ENCODE peak calls at places on chromosome 9, in six cellular contexts. V is stomach, X is A549, O is GM23248, I is psoas muscle, Z is heart left ventricle. P is an unnamed sample. For H3K4me1, the result is how much of the 10 kb centered on the place peaks cover.

GRCh38 chr9:137114220-137114612 is 317 bp downstream of the DPP7 start:
- DNase-seq in V (no peak), X (no peak), O (peak), I (no peak), Z (no peak), P (no peak)

GRCh38 chr9:12813960-12814876 is 39.4 kb downstream of the LURAP1L start:
- DNase-seq in V (peak), X (peak), O (peak), I (no peak), Z (peak), P (peak)

GRCh38 chr9:121735065-121735791 is 83.8 kb downstream of the DAB2IP start:
- DNase-seq in V (no peak), X (peak), O (peak), I (no peak), Z (no peak), P (no peak)

GRCh38 chr9:92650839-92651621 is 18.9 kb downstream of the IPPK start:
- DNase-seq in V (no peak), X (no peak), O (peak), I (peak), Z (peak), P (peak)

GRCh38 chr9:91814214-91814613 is 135.8 kb downstream of the ROR2 start:
- DNase-seq in V (no peak), X (no peak), O (no peak), I (peak), Z (no peak), P (no peak)

GRCh38 chr9:104635471-104635870 is 17.5 kb upstream of the OR13C9 start:
- DNase-seq in V (no peak), X (no peak), O (no peak), I (no peak), Z (no peak), P (no peak)

GRCh38 chr9:101566904-101567724 is 27.7 kb downstream of the PPP3R2 start:
- DNase-seq in V (no peak), X (peak), O (peak), I (no peak), Z (no peak), P (no peak)

GRCh38 chr9:107999890-108000289 is 510.3 kb upstream of the KLF4 start:
- DNase-seq in V (no peak), X (no peak), O (peak), I (no peak), Z (no peak), P (no peak)

GRCh38 chr9:111870774-111871542 is 25.7 kb upstream of the UGCG start:
- DNase-seq in V (no peak), X (no peak), O (no peak), I (no peak), Z (no peak), P (no peak)

GRCh38 chr9:74777136-74777879 is 110.4 kb downstream of the TRPM6 start:
- DNase-seq in V (peak), X (peak), O (peak), I (peak), Z (peak), P (peak)

GRCh38 chr9:121817476-121817875 is 166.0 kb downstream of the DAB2IP start:
- DNase-seq in V (no peak), X (no peak), O (no peak), I (no peak), Z (no peak), P (no peak)

GRCh38 chr9:105205787-105206511 is 38.5 kb upstream of the SLC44A1 start:
- DNase-seq in V (peak), X (no peak), O (peak), I (peak), Z (peak), P (no peak)

GRCh38 chr9:129406278-129407225 is 214.3 kb downstream of the C9orf50 start:
- DNase-seq in V (peak), X (peak), O (no peak), I (peak), Z (peak), P (peak)

DNA sequence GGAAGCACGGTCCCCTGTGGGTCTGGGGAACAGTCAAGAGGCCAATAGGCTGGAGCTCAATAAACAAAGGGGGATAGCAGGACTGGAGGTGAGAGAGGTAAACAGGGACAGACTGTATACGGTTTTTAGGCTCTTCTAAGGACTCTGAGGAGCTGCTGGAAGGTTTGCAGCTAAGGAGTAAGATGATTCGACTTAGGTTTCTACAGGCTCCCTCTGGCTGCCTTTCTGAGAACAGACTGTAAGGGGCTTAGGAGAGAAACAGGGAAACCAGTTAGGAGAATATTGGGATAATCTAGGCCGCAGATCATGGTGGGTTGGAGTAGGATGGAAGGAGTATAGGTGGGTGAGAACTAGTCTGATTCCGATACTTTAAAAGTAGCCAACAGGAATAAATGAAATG is 10.4 kb downstream of the CDK5RAP2 start:
- DNase-seq in V (no peak), X (no peak), O (peak), I (no peak), Z (no peak), P (no peak)
- H3K4me1 ChIP-seq in V (half or more), X (under half), O (under half), I (under half), Z (under half), P (under half)

DNA sequence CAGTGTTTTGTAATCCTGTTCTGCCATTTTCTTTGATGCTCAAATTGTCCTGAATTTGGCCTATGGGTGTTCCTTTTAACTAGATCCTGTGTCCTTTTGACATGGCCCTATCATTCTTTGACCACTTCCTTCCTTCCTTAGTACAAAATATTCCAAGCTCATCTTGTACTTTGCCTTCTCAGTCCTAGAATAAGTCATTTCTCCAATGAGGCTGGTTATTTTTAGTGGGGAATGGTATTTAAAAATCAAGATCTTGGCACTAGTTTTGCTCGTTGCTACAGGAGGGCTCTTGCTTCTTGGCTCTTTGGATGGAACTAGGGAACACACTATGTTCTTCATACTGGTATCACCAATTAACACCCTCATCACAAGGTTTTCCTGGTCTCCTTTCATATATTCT is 108.1 kb downstream of the UNC13B start:
- DNase-seq in V (no peak), X (no peak), O (no peak), I (no peak), Z (no peak), P (no peak)
- H3K27ac ChIP-seq in V (no peak), X (no peak), O (no peak), I (no peak), Z (peak), P (no peak)

GRCh38 chr9:18516514-18516913 is 42.6 kb downstream of the ADAMTSL1 start:
- DNase-seq in V (no peak), X (no peak), O (no peak), I (no peak), Z (no peak), P (no peak)
- H3K4me1 ChIP-seq in V (under half), X (under half), O (under half), I (under half), Z (under half), P (under half)

GRCh38 chr9:5839572-5839902 is 6.6 kb upstream of the ERMP1 start:
- DNase-seq in V (no peak), X (no peak), O (no peak), I (no peak), Z (no peak), P (no peak)

GRCh38 chr9:5843450-5844249 is 10.7 kb upstream of the ERMP1 start:
- DNase-seq in V (no peak), X (peak), O (no peak), I (no peak), Z (no peak), P (no peak)

GRCh38 chr9:5846080-5846479 is 13.2 kb upstream of the ERMP1 start:
- DNase-seq in V (no peak), X (no peak), O (no peak), I (no peak), Z (no peak), P (no peak)

GRCh38 chr9:5845147-5845531 is 12.2 kb upstream of the ERMP1 start:
- DNase-seq in V (no peak), X (no peak), O (no peak), I (no peak), Z (no peak), P (no peak)

DNA sequence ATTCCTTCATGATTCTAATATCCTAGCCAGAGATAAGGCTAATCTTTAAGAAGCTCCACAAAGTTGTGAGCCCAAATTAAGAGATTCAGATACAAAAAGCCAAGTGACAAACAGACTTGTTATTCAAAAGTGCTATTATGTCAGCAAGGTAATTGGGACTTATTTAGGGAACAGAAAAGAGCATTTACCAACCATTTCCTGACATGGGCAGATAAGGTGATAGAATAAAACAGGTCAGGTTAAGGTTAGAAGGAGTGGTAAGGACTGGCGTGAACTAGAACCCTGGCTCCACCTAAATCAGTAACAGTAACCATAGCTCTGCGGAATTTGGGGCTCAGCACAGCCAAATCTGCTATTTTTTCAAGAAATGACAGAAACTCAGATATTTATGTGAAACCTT is 10.0 kb upstream of the ERMP1 start:
- DNase-seq in V (no peak), X (no peak), O (no peak), I (no peak), Z (no peak), P (no peak)
- H3K27ac ChIP-seq in V (peak), X (peak), O (no peak), I (no peak), Z (no peak), P (no peak)

GRCh38 chr9:112872019-112872418 is 18.7 kb downstream of the SLC46A2 start:
- DNase-seq in V (no peak), X (no peak), O (no peak), I (no peak), Z (no peak), P (no peak)
- H3K4me1 ChIP-seq in V (under half), X (under half), O (under half), I (under half), Z (under half), P (under half)

GRCh38 chr9:89345476-89345875 is 27.2 kb downstream of the SECISBP2 start:
- DNase-seq in V (no peak), X (no peak), O (no peak), I (no peak), Z (no peak), P (no peak)
- H3K27ac ChIP-seq in V (no peak), X (no peak), O (no peak), I (no peak), Z (no peak), P (no peak)

DNA sequence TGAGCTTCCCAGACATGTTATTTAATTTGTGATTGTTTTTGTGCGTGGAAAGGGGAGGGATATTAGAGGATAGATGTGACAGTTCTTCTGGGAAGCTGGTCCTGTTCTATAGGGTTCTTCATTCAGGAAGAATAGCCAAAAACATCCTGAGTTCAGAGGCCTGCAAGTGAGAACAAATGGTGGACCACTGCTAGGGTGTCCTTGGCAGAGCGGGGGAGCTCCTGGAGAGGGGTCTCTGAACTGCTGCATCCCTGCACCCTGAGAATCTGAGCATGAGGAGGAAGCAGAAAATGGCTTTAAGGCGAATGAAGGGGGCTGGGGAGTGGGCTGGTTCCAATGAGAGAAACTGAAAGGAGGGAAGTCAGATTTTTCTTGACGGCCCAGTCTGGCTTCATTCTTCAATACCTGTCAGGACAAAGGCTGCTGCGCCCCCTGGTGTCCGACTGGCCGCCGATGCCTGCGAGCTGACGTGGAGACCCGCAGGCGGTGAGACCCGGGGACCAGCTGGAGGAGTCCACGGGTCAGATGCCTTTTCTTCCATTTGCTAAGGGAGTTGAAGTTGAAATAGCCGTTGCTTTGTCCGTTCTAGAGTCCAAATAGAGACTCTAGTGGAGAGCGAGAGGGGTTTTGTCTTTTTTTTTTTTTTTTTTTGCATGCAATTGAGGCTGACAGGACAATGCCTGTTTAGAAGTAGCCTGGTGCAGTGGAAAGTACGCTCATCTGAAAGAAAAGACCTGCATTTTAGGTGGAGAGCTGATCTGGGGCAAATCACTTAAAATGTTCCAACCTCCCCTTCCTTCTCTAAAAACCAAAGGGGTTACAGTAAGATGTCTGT is 39.5 kb upstream of the NFIB start:
- DNase-seq in V (peak), X (peak), O (peak), I (peak), Z (peak), P (peak)
- H3K4me1 ChIP-seq in V (under half), X (under half), O (under half), I (under half), Z (under half), P (under half)

P was measured in heart right ventricle.